ENCODE peak calls at places on chromosome 13, in ten cellular contexts. One of them, this sample, is unnamed.

GRCh38 chr13:103694033-103694432 is 627.8 kb upstream of the SLC10A2 start:
- DNase-seq in testis: no peak
- DNase-seq in WERI-Rb-1: no peak
- DNase-seq in OCI-LY7: no peak
- DNase-seq in nephron progenitor cell: no peak
- DNase-seq in HL-60: no peak
- DNase-seq in AG10803: no peak
- DNase-seq in upper lobe of right lung: no peak
- DNase-seq in Caco-2: no peak
- DNase-seq in osteoblast: no peak
- DNase-seq in this sample: no peak

GRCh38 chr13:24192811-24193162 is 32.3 kb downstream of the SPATA13 start:
- DNase-seq in testis: no peak
- DNase-seq in WERI-Rb-1: no peak
- DNase-seq in OCI-LY7: no peak
- DNase-seq in nephron progenitor cell: no peak
- DNase-seq in HL-60: no peak
- DNase-seq in AG10803: no peak
- DNase-seq in upper lobe of right lung: no peak
- DNase-seq in Caco-2: no peak
- DNase-seq in osteoblast: peak; percentile 17
- DNase-seq in this sample: no peak

GRCh38 chr13:110630566-110631119 is 15.3 kb downstream of the NAXD start:
- DNase-seq in testis: no peak
- DNase-seq in WERI-Rb-1: no peak
- DNase-seq in OCI-LY7: no peak
- DNase-seq in nephron progenitor cell: no peak
- DNase-seq in HL-60: no peak
- DNase-seq in AG10803: no peak
- DNase-seq in upper lobe of right lung: no peak
- DNase-seq in Caco-2: no peak
- DNase-seq in osteoblast: peak; percentile 68
- DNase-seq in this sample: no peak

GRCh38 chr13:113402471-113403254 is 38.7 kb upstream of the GRTP1 start:
- DNase-seq in testis: no peak
- DNase-seq in WERI-Rb-1: peak; percentile 81
- DNase-seq in OCI-LY7: no peak
- DNase-seq in nephron progenitor cell: no peak
- DNase-seq in HL-60: no peak
- DNase-seq in AG10803: no peak
- DNase-seq in upper lobe of right lung: peak; percentile 47
- DNase-seq in Caco-2: no peak
- DNase-seq in osteoblast: peak; percentile 43
- DNase-seq in this sample: peak; percentile 83

GRCh38 chr13:110127986-110128511 is 178.9 kb downstream of the COL4A1 start:
- DNase-seq in testis: no peak
- DNase-seq in WERI-Rb-1: no peak
- DNase-seq in OCI-LY7: no peak
- DNase-seq in nephron progenitor cell: no peak
- DNase-seq in HL-60: no peak
- DNase-seq in AG10803: peak; percentile 60
- DNase-seq in upper lobe of right lung: no peak
- DNase-seq in Caco-2: no peak
- DNase-seq in osteoblast: peak; percentile 62
- DNase-seq in this sample: no peak

GRCh38 chr13:113978741-113979481 is 5.0 kb upstream of the C13orf46 start:
- DNase-seq in testis: no peak
- DNase-seq in WERI-Rb-1: no peak
- DNase-seq in OCI-LY7: no peak
- DNase-seq in nephron progenitor cell: no peak
- DNase-seq in HL-60: no peak
- DNase-seq in AG10803: no peak
- DNase-seq in upper lobe of right lung: peak; percentile 63
- DNase-seq in Caco-2: no peak
- DNase-seq in osteoblast: no peak
- DNase-seq in this sample: peak; percentile 88

GRCh38 chr13:111638233-111638632 is 317.8 kb downstream of the TEX29 start:
- DNase-seq in testis: no peak
- DNase-seq in WERI-Rb-1: no peak
- DNase-seq in OCI-LY7: no peak
- DNase-seq in nephron progenitor cell: no peak
- DNase-seq in HL-60: no peak
- DNase-seq in AG10803: no peak
- DNase-seq in upper lobe of right lung: no peak
- DNase-seq in Caco-2: no peak
- DNase-seq in osteoblast: no peak
- DNase-seq in this sample: no peak

GRCh38 chr13:73045036-73045435 is 13.8 kb upstream of the KLF5 start:
- DNase-seq in testis: no peak
- DNase-seq in WERI-Rb-1: no peak
- DNase-seq in OCI-LY7: no peak
- DNase-seq in nephron progenitor cell: no peak
- DNase-seq in HL-60: no peak
- DNase-seq in AG10803: no peak
- DNase-seq in upper lobe of right lung: no peak
- DNase-seq in Caco-2: no peak
- DNase-seq in osteoblast: no peak
- DNase-seq in this sample: no peak

GRCh38 chr13:44293908-44294735 is 79.5 kb upstream of the SERP2 start:
- DNase-seq in testis: no peak
- DNase-seq in WERI-Rb-1: no peak
- DNase-seq in OCI-LY7: no peak
- DNase-seq in nephron progenitor cell: no peak
- DNase-seq in HL-60: no peak
- DNase-seq in AG10803: peak; percentile 34
- DNase-seq in upper lobe of right lung: no peak
- DNase-seq in Caco-2: no peak
- DNase-seq in osteoblast: no peak
- DNase-seq in this sample: no peak

GRCh38 chr13:38898481-38898880 is 92.2 kb downstream of the STOML3 start:
- DNase-seq in testis: no peak
- DNase-seq in WERI-Rb-1: no peak
- DNase-seq in OCI-LY7: no peak
- DNase-seq in nephron progenitor cell: no peak
- DNase-seq in HL-60: no peak
- DNase-seq in AG10803: no peak
- DNase-seq in upper lobe of right lung: no peak
- DNase-seq in Caco-2: no peak
- DNase-seq in osteoblast: no peak
- DNase-seq in this sample: no peak

GRCh38 chr13:105135852-105136251 is 1399.6 kb downstream of the EFNB2 start:
- DNase-seq in testis: no peak
- DNase-seq in WERI-Rb-1: no peak
- DNase-seq in OCI-LY7: no peak
- DNase-seq in nephron progenitor cell: no peak
- DNase-seq in HL-60: no peak
- DNase-seq in AG10803: no peak
- DNase-seq in upper lobe of right lung: no peak
- DNase-seq in Caco-2: no peak
- DNase-seq in osteoblast: no peak
- DNase-seq in this sample: no peak

GRCh38 chr13:20157387-20157786 is 3.5 kb downstream of the GJA3 start:
- DNase-seq in testis: no peak
- DNase-seq in WERI-Rb-1: no peak
- DNase-seq in OCI-LY7: no peak
- DNase-seq in nephron progenitor cell: no peak
- DNase-seq in HL-60: no peak
- DNase-seq in AG10803: no peak
- DNase-seq in upper lobe of right lung: no peak
- DNase-seq in Caco-2: no peak
- DNase-seq in osteoblast: no peak
- DNase-seq in this sample: no peak

GRCh38 chr13:114090476-114090875 is 41.9 kb downstream of the RASA3 start:
- DNase-seq in testis: no peak
- DNase-seq in WERI-Rb-1: peak; percentile 6
- DNase-seq in OCI-LY7: no peak
- DNase-seq in nephron progenitor cell: no peak
- DNase-seq in HL-60: no peak
- DNase-seq in AG10803: no peak
- DNase-seq in upper lobe of right lung: peak; percentile 51
- DNase-seq in Caco-2: no peak
- DNase-seq in osteoblast: no peak
- DNase-seq in this sample: peak; percentile 41

GRCh38 chr13:37143901-37144300 is 38.4 kb upstream of the CSNK1A1L start:
- DNase-seq in testis: no peak
- DNase-seq in WERI-Rb-1: no peak
- DNase-seq in OCI-LY7: no peak
- DNase-seq in nephron progenitor cell: no peak
- DNase-seq in HL-60: no peak
- DNase-seq in AG10803: peak; percentile 42
- DNase-seq in upper lobe of right lung: no peak
- DNase-seq in Caco-2: no peak
- DNase-seq in osteoblast: no peak
- DNase-seq in this sample: no peak

GRCh38 chr13:36030670-36031331 is 100.4 kb downstream of the DCLK1 start:
- DNase-seq in testis: no peak
- DNase-seq in WERI-Rb-1: no peak
- DNase-seq in OCI-LY7: no peak
- DNase-seq in nephron progenitor cell: no peak
- DNase-seq in HL-60: no peak
- DNase-seq in AG10803: peak; percentile 44
- DNase-seq in upper lobe of right lung: no peak
- DNase-seq in Caco-2: no peak
- DNase-seq in osteoblast: no peak
- DNase-seq in this sample: no peak

GRCh38 chr13:113342820-113343691 is 20.9 kb downstream of the GRTP1 start:
- DNase-seq in testis: no peak
- DNase-seq in WERI-Rb-1: no peak
- DNase-seq in OCI-LY7: no peak
- DNase-seq in nephron progenitor cell: no peak
- DNase-seq in HL-60: no peak
- DNase-seq in AG10803: no peak
- DNase-seq in upper lobe of right lung: no peak
- DNase-seq in Caco-2: no peak
- DNase-seq in osteoblast: peak; percentile 29
- DNase-seq in this sample: peak; percentile 70

DNA sequence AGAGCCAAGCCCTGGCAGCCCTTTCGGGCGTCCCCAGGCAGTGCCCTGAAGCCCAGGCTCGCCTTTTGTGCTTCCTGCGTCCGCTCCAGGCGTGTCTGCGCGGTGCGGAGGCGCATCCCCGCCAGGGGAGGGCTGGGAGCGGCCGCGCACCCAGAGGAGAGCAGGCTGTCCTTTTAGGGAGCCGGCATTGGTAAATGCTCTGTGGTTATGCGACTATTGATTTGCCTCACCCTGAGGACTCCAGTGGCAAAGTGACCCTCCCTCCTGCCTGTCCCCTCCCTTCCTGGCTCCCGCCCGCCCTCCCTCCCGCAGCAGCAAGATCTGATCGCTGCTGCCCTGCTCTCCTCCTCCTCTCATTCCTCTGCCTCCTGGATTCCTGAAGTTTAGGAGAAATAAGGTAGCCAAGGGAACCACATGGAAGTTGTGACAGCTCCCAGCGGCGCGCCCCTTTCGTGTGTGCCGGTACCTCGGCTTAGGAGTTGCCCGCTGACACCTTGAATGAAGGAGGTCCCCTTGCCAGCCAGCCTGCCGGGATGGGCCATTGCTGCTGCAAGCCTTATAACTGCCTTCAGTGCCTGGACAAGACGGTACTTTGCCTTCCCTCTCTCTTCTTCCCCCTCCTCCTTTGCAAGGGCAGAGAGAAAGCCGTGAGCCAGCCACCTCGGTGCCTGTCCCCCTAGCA is 167.0 kb downstream of the SLC7A1 start:
- DNase-seq in testis: peak; percentile 20
- DNase-seq in WERI-Rb-1: peak; percentile 4
- DNase-seq in OCI-LY7: no peak
- DNase-seq in nephron progenitor cell: peak; percentile 52
- DNase-seq in HL-60: no peak
- DNase-seq in AG10803: no peak
- DNase-seq in upper lobe of right lung: no peak
- DNase-seq in Caco-2: peak; percentile 66
- DNase-seq in osteoblast: no peak
- DNase-seq in this sample: no peak
- TF ChIP-seq CTCF in testis: no peak
- TF ChIP-seq CTCF in WERI-Rb-1: no peak
- TF ChIP-seq CTCF in OCI-LY7: no peak
- TF ChIP-seq CTCF in nephron progenitor cell: no peak
- TF ChIP-seq CTCF in HL-60: no peak
- TF ChIP-seq CTCF in AG10803: no peak
- TF ChIP-seq CTCF in upper lobe of right lung: no peak
- TF ChIP-seq CTCF in Caco-2: peak; percentile 28
- TF ChIP-seq CTCF in osteoblast: no peak
- TF ChIP-seq CTCF in this sample: no peak

GRCh38 chr13:82740442-82740841 is 1141.8 kb downstream of the SLITRK1 start:
- DNase-seq in testis: no peak
- DNase-seq in WERI-Rb-1: no peak
- DNase-seq in OCI-LY7: no peak
- DNase-seq in nephron progenitor cell: no peak
- DNase-seq in HL-60: no peak
- DNase-seq in AG10803: no peak
- DNase-seq in upper lobe of right lung: no peak
- DNase-seq in Caco-2: no peak
- DNase-seq in osteoblast: no peak
- DNase-seq in this sample: peak; percentile 72

GRCh38 chr13:82739881-82740280 is 1142.4 kb downstream of the SLITRK1 start:
- DNase-seq in testis: no peak
- DNase-seq in WERI-Rb-1: no peak
- DNase-seq in OCI-LY7: no peak
- DNase-seq in nephron progenitor cell: no peak
- DNase-seq in HL-60: no peak
- DNase-seq in AG10803: no peak
- DNase-seq in upper lobe of right lung: no peak
- DNase-seq in Caco-2: no peak
- DNase-seq in osteoblast: no peak
- DNase-seq in this sample: no peak
- TF ChIP-seq CTCF in testis: no peak
- TF ChIP-seq CTCF in WERI-Rb-1: no peak
- TF ChIP-seq CTCF in OCI-LY7: no peak
- TF ChIP-seq CTCF in nephron progenitor cell: no peak
- TF ChIP-seq CTCF in HL-60: no peak
- TF ChIP-seq CTCF in AG10803: peak; percentile 39
- TF ChIP-seq CTCF in upper lobe of right lung: no peak
- TF ChIP-seq CTCF in Caco-2: no peak
- TF ChIP-seq CTCF in osteoblast: no peak
- TF ChIP-seq CTCF in this sample: peak; percentile 65

GRCh38 chr13:76016799-76017198 is 380.7 kb downstream of the LMO7 start:
- DNase-seq in testis: peak; percentile 59
- DNase-seq in WERI-Rb-1: peak; percentile 27
- DNase-seq in OCI-LY7: peak; percentile 11
- DNase-seq in nephron progenitor cell: peak; percentile 7
- DNase-seq in HL-60: no peak
- DNase-seq in AG10803: peak; percentile 19
- DNase-seq in upper lobe of right lung: peak; percentile 40
- DNase-seq in Caco-2: peak; percentile 27
- DNase-seq in osteoblast: peak; percentile 15
- DNase-seq in this sample: no peak
- TF ChIP-seq CTCF in testis: peak; percentile 41
- TF ChIP-seq CTCF in WERI-Rb-1: peak; percentile 43
- TF ChIP-seq CTCF in OCI-LY7: peak; percentile 70
- TF ChIP-seq CTCF in nephron progenitor cell: peak; percentile 4
- TF ChIP-seq CTCF in HL-60: peak; percentile 38
- TF ChIP-seq CTCF in AG10803: peak; percentile 58
- TF ChIP-seq CTCF in upper lobe of right lung: peak; percentile 43
- TF ChIP-seq CTCF in Caco-2: peak; percentile 44
- TF ChIP-seq CTCF in osteoblast: peak; percentile 62
- TF ChIP-seq CTCF in this sample: peak; percentile 68

DNA sequence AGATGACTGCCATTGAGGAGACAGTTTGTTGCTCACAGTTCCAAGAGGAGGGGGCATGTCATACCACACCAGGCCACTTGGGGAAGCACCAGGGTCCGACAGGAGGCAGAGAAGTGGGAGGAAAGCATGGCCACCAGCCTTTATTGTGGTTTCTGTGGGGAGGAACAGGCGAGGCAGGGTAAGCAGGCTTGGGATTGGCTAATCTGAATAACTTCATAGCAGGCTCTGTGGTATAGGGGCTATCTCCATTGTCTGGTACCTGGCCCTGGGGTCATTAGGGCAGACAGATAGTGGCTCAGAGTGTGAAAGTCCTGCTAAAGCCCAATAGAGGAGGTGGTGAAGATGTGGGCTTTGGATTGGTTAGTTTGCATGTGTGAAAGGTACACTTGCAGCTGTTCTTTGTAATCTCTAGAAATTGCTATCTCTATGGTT is 35.5 kb downstream of the CBY2 start:
- DNase-seq in testis: no peak
- DNase-seq in WERI-Rb-1: peak; percentile 33
- DNase-seq in OCI-LY7: peak; percentile 15
- DNase-seq in nephron progenitor cell: no peak
- DNase-seq in HL-60: peak; percentile 16
- DNase-seq in AG10803: no peak
- DNase-seq in upper lobe of right lung: no peak
- DNase-seq in Caco-2: peak; percentile 29
- DNase-seq in osteoblast: no peak
- DNase-seq in this sample: no peak
- TF ChIP-seq CTCF in testis: peak; percentile 17
- TF ChIP-seq CTCF in WERI-Rb-1: peak; percentile 66
- TF ChIP-seq CTCF in OCI-LY7: peak; percentile 65
- TF ChIP-seq CTCF in nephron progenitor cell: peak; percentile 15
- TF ChIP-seq CTCF in HL-60: no peak
- TF ChIP-seq CTCF in AG10803: no peak
- TF ChIP-seq CTCF in upper lobe of right lung: peak; percentile 12
- TF ChIP-seq CTCF in Caco-2: no peak
- TF ChIP-seq CTCF in osteoblast: peak; percentile 14
- TF ChIP-seq CTCF in this sample: peak; percentile 36

This sample was measured in chondrocyte.